ENCODE peak calls at places on chromosomes 5 and 9, in four cellular contexts. U is HepG2, F is NCI-H774, J is cardiac fibroblast. K is an unnamed sample.

GRCh38 chr5:67873935-67874334 is 341.6 kb upstream of the PIK3R1 start:
- DNase-seq in U (no peak), F (no peak), J (no peak), K (no peak)

GRCh38 chr5:39850291-39850690 is 425.5 kb upstream of the DAB2 start:
- DNase-seq in U (no peak), F (no peak), J (no peak), K (no peak)

GRCh38 chr9:38163518-38163917 is 94.5 kb upstream of the SHB start:
- DNase-seq in U (no peak), F (no peak), J (no peak), K (no peak)

GRCh38 chr5:171579162-171579561 is 159.7 kb downstream of the FGF18 start:
- DNase-seq in U (no peak), F (no peak), J (no peak), K (no peak)

GRCh38 chr5:132070460-132071337 is 2.9 kb upstream of the CSF2 start:
- DNase-seq in U (no peak), F (no peak), J (peak), K (no peak)

GRCh38 chr9:129402341-129402739 is 218.6 kb downstream of the C9orf50 start:
- DNase-seq in U (no peak), F (no peak), J (no peak), K (no peak)

GRCh38 chr9:121738969-121739368 is 87.5 kb downstream of the DAB2IP start:
- DNase-seq in U (peak), F (no peak), J (peak), K (no peak)

GRCh38 chr9:131407717-131408195 is 13.9 kb downstream of the PRRC2B start:
- DNase-seq in U (peak), F (no peak), J (peak), K (no peak)

GRCh38 chr5:113336975-113337374 is 97.8 kb downstream of the TSSK1B start:
- DNase-seq in U (peak), F (no peak), J (peak), K (no peak)

GRCh38 chr5:177176175-177176704 is 42.7 kb downstream of the NSD1 start:
- DNase-seq in U (no peak), F (no peak), J (no peak), K (no peak)

GRCh38 chr5:87754009-87754757 is 341.5 kb upstream of the CCNH start:
- DNase-seq in U (no peak), F (peak), J (no peak), K (no peak)

GRCh38 chr5:55934117-55934613 is 60.6 kb downstream of the IL6ST start:
- DNase-seq in U (peak), F (no peak), J (peak), K (no peak)

GRCh38 chr9:131769361-131769760 is 29.5 kb upstream of the RAPGEF1 start:
- DNase-seq in U (no peak), F (no peak), J (no peak), K (no peak)

GRCh38 chr9:119289740-119290139 is 79.5 kb downstream of the BRINP1 start:
- DNase-seq in U (peak), F (peak), J (peak), K (peak)

GRCh38 chr9:32344551-32345182 is 39.8 kb upstream of the ACO1 start:
- DNase-seq in U (no peak), F (peak), J (peak), K (no peak)

GRCh38 chr5:120160120-120160895 is 303.8 kb upstream of the PRR16 start:
- DNase-seq in U (no peak), F (peak), J (peak), K (no peak)

GRCh38 chr9:38484076-38484637 is 59.9 kb upstream of the IGFBPL1 start:
- DNase-seq in U (no peak), F (no peak), J (no peak), K (no peak)

GRCh38 chr9:77291714-77292113 is 114.4 kb downstream of the VPS13A start:
- DNase-seq in U (peak), F (no peak), J (peak), K (no peak)

GRCh38 chr5:80866372-80866771 is 93.8 kb upstream of the RASGRF2 start:
- DNase-seq in U (no peak), F (no peak), J (no peak), K (no peak)

GRCh38 chr9:107351382-107352045 is 68.4 kb downstream of the RAD23B start:
- DNase-seq in U (no peak), F (no peak), J (no peak), K (no peak)

GRCh38 chr5:129445379-129445778 is 14.7 kb upstream of the ADAMTS19 start:
- DNase-seq in U (no peak), F (no peak), J (no peak), K (no peak)

GRCh38 chr5:91224969-91225368 is 158.1 kb downstream of the ARRDC3 start:
- DNase-seq in U (no peak), F (peak), J (no peak), K (no peak)

K was measured in KG1.